ENCODE peak calls at places on chromosomes 7 and 10, in four cellular contexts. N is tibial artery, H is fibroblast of lung, R is GM20000. E is an unnamed sample.

GRCh38 chr7:727104-727805 is at the start of gene PRKAR1B:
- DNase-seq in H (no peak), R (peak), N (no peak), E (no peak)

GRCh38 chr10:2543142-2543886 is 524.0 kb upstream of the PFKP start:
- DNase-seq in N (no peak), H (no peak), R (no peak), E (no peak)

GRCh38 chr7:50555594-50556140 is 9.5 kb downstream of the DDC start:
- DNase-seq in H (no peak), N (no peak), R (no peak), E (no peak)

GRCh38 chr10:132684164-132684891 is 101.6 kb downstream of the NKX6-2 start:
- DNase-seq in N (peak), R (no peak), H (peak), E (no peak)

GRCh38 chr7:140035400-140036223 is 27.1 kb downstream of the PARP12 start:
- DNase-seq in H (peak), R (no peak), N (no peak), E (no peak)

GRCh38 chr7:111903016-111903415 is 303.2 kb downstream of the DOCK4 start:
- DNase-seq in H (no peak), N (no peak), R (no peak), E (no peak)

GRCh38 chr7:27196287-27196739 is 3.6 kb downstream of the HOXA13 start:
- DNase-seq in R (peak), H (peak), N (peak), E (peak)

GRCh38 chr10:9096288-9096687 is 1041.8 kb downstream of the GATA3 start:
- DNase-seq in N (no peak), H (no peak), R (no peak), E (no peak)

GRCh38 chr7:141053626-141054025 is 20.2 kb upstream of the TMEM178B start:
- DNase-seq in H (no peak), R (no peak), N (no peak), E (no peak)

GRCh38 chr10:34666008-34666700 is 148.9 kb downstream of the PARD3 start:
- DNase-seq in R (peak), H (peak), N (no peak), E (no peak)

GRCh38 chr10:25059990-25060389 is 43.6 kb downstream of the THNSL1 start:
- DNase-seq in H (peak), R (no peak), N (peak), E (no peak)

GRCh38 chr10:103677486-103677885 is 177.9 kb downstream of the SH3PXD2A start:
- DNase-seq in N (no peak), R (no peak), H (no peak), E (no peak)

GRCh38 chr10:33001908-33002492 is 44.0 kb upstream of the ITGB1 start:
- DNase-seq in H (no peak), N (no peak), R (no peak), E (no peak)

GRCh38 chr7:99618726-99619125 is 2.0 kb downstream of the ZSCAN25 start:
- DNase-seq in R (no peak), H (no peak), N (peak), E (no peak)

GRCh38 chr10:12726971-12727831 is 274.3 kb downstream of the CCDC3 start:
- DNase-seq in N (no peak), H (no peak), R (no peak), E (no peak)

GRCh38 chr7:30929686-30930085 is 18.0 kb downstream of the AQP1 start:
- DNase-seq in N (peak), R (no peak), H (no peak), E (no peak)

GRCh38 chr10:121772406-121772805 is 155.4 kb downstream of the ATE1 start:
- DNase-seq in H (no peak), R (no peak), N (no peak), E (no peak)

GRCh38 chr7:130421685-130422084 is 19.1 kb downstream of the CEP41 start:
- DNase-seq in R (no peak), N (no peak), H (peak), E (no peak)

GRCh38 chr7:16438988-16439387 is 17.6 kb upstream of the CRPPA start:
- DNase-seq in H (no peak), R (no peak), N (no peak), E (no peak)

GRCh38 chr10:48981310-48981907 is 41.8 kb upstream of the LRRC18 start:
- DNase-seq in H (peak), R (peak), N (peak), E (peak)

GRCh38 chr10:131888186-131888604 is 12.6 kb upstream of the PPP2R2D start:
- DNase-seq in R (no peak), N (peak), H (no peak), E (no peak)

GRCh38 chr7:153320005-153320404 is 560.5 kb downstream of the ACTR3B start:
- DNase-seq in H (no peak), R (no peak), N (no peak), E (no peak)

GRCh38 chr7:43249808-43250145 is 137.3 kb downstream of the HECW1 start:
- DNase-seq in R (no peak), N (no peak), H (no peak), E (no peak)

GRCh38 chr10:103757531-103758293 is 97.7 kb downstream of the SH3PXD2A start:
- DNase-seq in H (peak), R (no peak), N (no peak), E (no peak)

GRCh38 chr7:28774529-28775057 is 183.5 kb downstream of the TRIL start:
- DNase-seq in H (peak), R (no peak), N (no peak), E (no peak)

GRCh38 chr7:120858299-120858636 is 324 bp upstream of the TSPAN12 start:
- DNase-seq in H (no peak), R (no peak), N (no peak), E (no peak)

GRCh38 chr7:96737545-96738050 is 28.0 kb upstream of the SEM1 start:
- DNase-seq in H (no peak), N (no peak), R (no peak), E (no peak)

GRCh38 chr10:116044722-116045374 is 228.2 kb downstream of the GFRA1 start:
- DNase-seq in H (peak), N (peak), R (no peak), E (no peak)

GRCh38 chr10:128576916-128577670 is 450.9 kb upstream of the MKI67 start:
- DNase-seq in R (no peak), N (no peak), H (no peak), E (no peak)

GRCh38 chr10:78600121-78600665 is 468.6 kb upstream of the ZMIZ1 start:
- DNase-seq in H (no peak), R (no peak), N (no peak), E (no peak)

GRCh38 chr7:146004805-146005204 is 111.8 kb upstream of the CNTNAP2 start:
- DNase-seq in N (no peak), H (no peak), R (no peak), E (no peak)

GRCh38 chr10:79376078-79376628 is 28.9 kb downstream of the PPIF start:
- DNase-seq in N (no peak), H (no peak), R (no peak), E (no peak)

GRCh38 chr7:34087892-34088891 is 182.9 kb downstream of the BMPER start:
- DNase-seq in N (no peak), R (no peak), H (peak), E (peak)

GRCh38 chr7:139647085-139647484 is 123.6 kb downstream of the CLEC2L start:
- DNase-seq in H (no peak), N (no peak), R (peak), E (no peak)

GRCh38 chr10:132237871-132238270 is 51.1 kb downstream of the DPYSL4 start:
- DNase-seq in R (no peak), H (no peak), N (no peak), E (peak)

GRCh38 chr10:48506147-48506917 is 98.5 kb downstream of the ARHGAP22 start:
- DNase-seq in H (peak), R (no peak), N (no peak), E (no peak)

GRCh38 chr7:86904949-86905834 is 154.3 kb downstream of the ELAPOR2 start:
- DNase-seq in N (no peak), R (peak), H (peak), E (no peak)

GRCh38 chr10:97311106-97311615 is 7.9 kb upstream of the FRAT1 start:
- DNase-seq in R (no peak), H (no peak), N (no peak), E (no peak)

DNA sequence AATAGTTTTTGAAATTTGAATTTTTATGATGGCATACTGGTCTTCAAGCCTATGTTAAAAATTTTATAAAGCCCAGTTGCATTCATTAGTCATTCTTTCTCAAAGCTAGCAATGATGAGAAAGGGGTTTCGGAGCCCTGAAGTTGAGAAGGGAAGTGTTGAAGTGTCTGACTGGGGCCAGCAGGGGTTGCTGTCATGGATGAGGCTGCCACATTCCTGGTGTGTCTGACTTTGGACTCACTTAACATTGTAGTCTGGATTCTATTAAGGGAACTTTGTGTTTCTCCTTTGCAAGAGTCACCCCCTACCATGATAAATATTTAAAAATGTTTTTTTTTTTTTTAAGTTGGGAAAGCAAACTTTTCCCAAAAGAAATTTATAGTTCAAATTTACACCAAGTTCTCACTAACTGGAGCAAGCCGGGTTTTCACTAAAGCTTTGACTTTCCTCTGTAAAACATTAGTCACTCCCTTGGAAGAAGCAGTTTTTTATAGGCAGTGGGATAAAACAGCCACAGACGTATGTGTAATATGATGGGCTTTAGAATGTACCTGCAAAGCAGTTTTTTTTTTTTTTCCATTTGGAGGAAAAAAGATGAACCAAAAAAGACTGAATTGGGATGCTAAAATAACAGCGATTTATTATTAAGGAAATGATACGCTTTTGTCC is 243.6 kb downstream of the TWIST1 start:
- DNase-seq in N (no peak), H (peak), R (no peak), E (peak)
- TF ChIP-seq CTCF in N (no peak), H (peak), R (no peak), E (no peak)

GRCh38 chr10:58414270-58415041 is 29.2 kb downstream of the TFAM start:
- DNase-seq in H (peak), R (no peak), N (no peak), E (no peak)
- TF ChIP-seq CTCF in H (peak), R (no peak), N (peak), E (no peak)

GRCh38 chr7:44858161-44858560 is 10.3 kb upstream of the H2AZ2 start:
- DNase-seq in R (no peak), N (no peak), H (no peak), E (no peak)
- TF ChIP-seq CTCF in R (no peak), N (no peak), H (no peak), E (peak)

DNA sequence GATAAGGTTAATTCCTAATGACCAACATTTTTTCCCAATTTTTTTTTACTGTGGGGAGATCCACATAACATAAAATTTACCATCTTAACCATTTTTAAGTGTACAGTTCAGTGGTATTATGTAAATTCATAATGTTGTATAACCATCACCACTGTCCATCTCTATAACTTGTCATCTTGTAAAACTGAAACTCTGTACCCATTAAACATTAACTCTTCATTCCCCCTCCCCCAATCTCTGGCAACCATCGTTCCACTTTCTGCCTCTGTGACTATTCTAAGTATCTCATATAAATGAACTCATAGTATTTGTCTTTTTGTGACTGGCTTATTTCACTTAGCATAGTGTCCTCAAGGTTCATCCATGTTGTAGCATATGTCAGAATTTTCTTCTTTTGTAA is 46.0 kb upstream of the HPS1 start:
- DNase-seq in N (no peak), R (no peak), H (no peak), E (no peak)
- TF ChIP-seq CTCF in N (no peak), R (no peak), H (no peak), E (no peak)

GRCh38 chr7:23811540-23811939 is 101.5 kb downstream of the STK31 start:
- DNase-seq in R (no peak), H (no peak), N (no peak), E (no peak)
- TF ChIP-seq CTCF in R (no peak), H (peak), N (no peak), E (peak)

GRCh38 chr10:123284022-123284421 is 129.8 kb downstream of the BUB3 start:
- DNase-seq in N (no peak), H (no peak), R (no peak), E (no peak)
- TF ChIP-seq CTCF in N (no peak), H (no peak), R (no peak), E (no peak)

GRCh38 chr10:6957851-6958250 is 377.8 kb upstream of the PRKCQ start:
- DNase-seq in N (no peak), H (no peak), R (no peak), E (no peak)

GRCh38 chr10:6956562-6956961 is 376.5 kb upstream of the PRKCQ start:
- DNase-seq in N (no peak), R (no peak), H (no peak), E (no peak)

GRCh38 chr10:6962576-6962975 is 382.5 kb upstream of the PRKCQ start:
- DNase-seq in N (no peak), H (no peak), R (no peak), E (no peak)

GRCh38 chr10:6958723-6959122 is 378.6 kb upstream of the PRKCQ start:
- DNase-seq in R (no peak), N (no peak), H (no peak), E (no peak)

DNA sequence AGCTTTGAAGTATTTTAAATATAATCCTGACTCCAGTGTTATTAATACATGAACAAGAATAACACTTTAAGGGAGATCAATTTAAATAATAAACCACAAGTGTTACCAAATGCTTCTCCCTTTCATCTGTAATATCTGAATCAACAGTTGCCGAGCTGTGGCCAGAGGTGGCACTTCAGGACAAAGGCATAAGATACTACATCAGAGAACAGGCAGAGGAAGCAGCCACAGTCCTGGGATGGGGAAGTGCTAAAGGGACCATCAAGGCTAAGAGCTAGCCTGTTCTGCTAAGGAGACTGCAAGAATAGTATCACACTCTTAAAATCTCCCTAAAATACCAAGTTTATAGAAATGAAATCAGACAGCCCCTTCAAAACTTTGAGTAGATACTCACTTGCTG is 378.2 kb upstream of the PRKCQ start:
- DNase-seq in H (no peak), R (no peak), N (no peak), E (no peak)
- TF ChIP-seq CTCF in H (no peak), R (no peak), N (no peak), E (no peak)

DNA sequence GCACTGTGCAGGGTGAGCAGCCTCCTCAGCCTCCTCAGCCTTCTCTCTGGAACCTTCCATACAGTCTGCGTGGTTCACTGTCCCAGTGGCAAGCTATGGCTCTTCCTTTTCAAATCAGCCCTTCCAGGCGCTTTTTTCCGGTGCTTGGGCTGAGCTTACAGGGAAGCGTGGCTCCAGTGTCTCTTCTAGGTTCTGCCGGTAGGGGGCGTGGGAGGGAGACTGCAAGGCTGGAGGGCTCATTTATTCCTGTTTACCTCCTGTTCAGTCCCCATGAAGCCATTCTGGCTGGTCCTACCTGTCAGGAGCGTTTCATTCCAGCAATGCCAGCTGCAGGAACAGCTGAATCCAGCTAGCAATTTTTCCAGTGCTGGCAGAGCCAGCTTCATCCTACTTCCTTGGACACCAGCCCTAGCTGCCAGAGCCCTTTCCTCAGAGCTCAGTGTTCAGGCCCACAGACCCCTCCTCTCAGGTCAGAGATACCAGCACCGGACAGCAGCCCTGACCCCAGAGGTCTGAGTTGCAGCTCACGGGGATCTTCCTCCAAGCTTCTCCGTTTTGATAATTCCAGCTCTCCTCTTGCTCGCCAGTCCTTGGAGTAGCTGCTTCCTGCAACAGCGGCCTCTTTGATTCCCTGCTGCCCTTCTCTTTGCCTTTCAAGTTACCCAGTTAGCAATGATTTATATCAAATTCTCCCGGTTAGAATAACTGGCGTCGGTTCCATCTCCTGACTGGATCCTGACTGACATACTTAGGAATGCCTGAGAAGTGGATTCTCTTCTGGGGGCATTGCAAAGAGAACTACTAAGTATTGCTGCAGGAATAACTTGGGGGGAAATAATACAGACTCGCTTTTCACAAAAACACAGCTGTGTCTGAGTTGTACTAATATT is 129.8 kb downstream of the FRMD4A start:
- DNase-seq in N (no peak), H (no peak), R (no peak), E (peak)
- TF ChIP-seq CTCF in N (no peak), H (peak), R (peak), E (peak)

E was measured in glutamatergic neuron.